ENCODE peak calls at places on chromosomes 1 and 21, in six cellular contexts. One of them, this sample, is unnamed.

GRCh38 chr1:7609311-7609994 is 161.6 kb upstream of the VAMP3 start:
- DNase-seq in A549: no peak
- DNase-seq in neural progenitor cell: no peak
- DNase-seq in uterus: no peak
- DNase-seq in adrenal gland: no peak
- DNase-seq in heart right ventricle: no peak
- DNase-seq in this sample: no peak

GRCh38 chr1:27144920-27145661 is 9.8 kb downstream of the SLC9A1 start:
- DNase-seq in A549: no peak
- DNase-seq in neural progenitor cell: no peak
- DNase-seq in heart right ventricle: no peak
- DNase-seq in adrenal gland: no peak
- DNase-seq in uterus: no peak
- DNase-seq in this sample: no peak

GRCh38 chr1:65141394-65141793 is 6.6 kb upstream of the AK4 start:
- DNase-seq in A549: no peak
- DNase-seq in uterus: no peak
- DNase-seq in heart right ventricle: no peak
- DNase-seq in neural progenitor cell: no peak
- DNase-seq in adrenal gland: no peak
- DNase-seq in this sample: peak

GRCh38 chr21:30981403-30981802 is 56.9 kb downstream of the KRTAP19-8 start:
- DNase-seq in neural progenitor cell: no peak
- DNase-seq in uterus: no peak
- DNase-seq in adrenal gland: no peak
- DNase-seq in A549: no peak
- DNase-seq in heart right ventricle: no peak
- DNase-seq in this sample: no peak

GRCh38 chr1:115670476-115671175 is 28.9 kb downstream of the VANGL1 start:
- DNase-seq in A549: no peak
- DNase-seq in neural progenitor cell: no peak
- DNase-seq in heart right ventricle: no peak
- DNase-seq in adrenal gland: no peak
- DNase-seq in uterus: no peak
- DNase-seq in this sample: no peak

GRCh38 chr1:184143449-184143848 is 91.9 kb downstream of the TSEN15 start:
- DNase-seq in neural progenitor cell: no peak
- DNase-seq in adrenal gland: no peak
- DNase-seq in uterus: no peak
- DNase-seq in A549: no peak
- DNase-seq in heart right ventricle: no peak
- DNase-seq in this sample: no peak

GRCh38 chr21:32021319-32022027 is 148.7 kb downstream of the HUNK start:
- DNase-seq in heart right ventricle: peak
- DNase-seq in A549: no peak
- DNase-seq in adrenal gland: no peak
- DNase-seq in neural progenitor cell: no peak
- DNase-seq in uterus: peak
- DNase-seq in this sample: no peak

GRCh38 chr1:1899266-1899966 is 8.5 kb upstream of the GNB1 start:
- DNase-seq in adrenal gland: no peak
- DNase-seq in heart right ventricle: no peak
- DNase-seq in uterus: no peak
- DNase-seq in neural progenitor cell: peak
- DNase-seq in A549: no peak
- DNase-seq in this sample: no peak

DNA sequence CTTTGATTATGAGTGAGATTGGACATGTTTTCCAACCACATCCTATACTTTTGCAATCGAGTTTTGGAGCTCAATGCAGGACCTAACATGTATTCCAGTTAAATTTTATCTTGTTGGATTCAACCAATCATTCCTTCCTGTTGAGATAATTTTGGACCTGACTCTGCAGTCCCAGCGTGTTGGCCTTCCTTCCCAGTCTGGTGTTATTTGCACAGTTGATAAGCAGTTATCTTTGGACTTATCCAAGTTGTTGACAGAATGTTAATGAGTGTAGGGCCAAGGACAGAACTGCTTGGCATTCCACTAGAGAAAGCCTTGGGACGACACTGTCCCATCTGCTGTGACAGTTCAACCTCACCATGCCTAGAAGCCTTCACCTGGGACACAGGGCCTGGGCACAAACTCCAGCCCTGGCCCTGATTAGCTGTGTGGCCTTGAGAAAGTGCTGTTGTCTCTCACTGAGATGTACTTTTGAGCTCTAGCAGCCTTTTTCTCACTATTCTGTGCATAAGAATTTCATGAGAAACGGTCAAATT is 104.1 kb upstream of the SLC25A33 start:
- DNase-seq in heart right ventricle: no peak
- DNase-seq in neural progenitor cell: no peak
- DNase-seq in adrenal gland: peak
- DNase-seq in uterus: no peak
- DNase-seq in A549: no peak
- DNase-seq in this sample: no peak
- H3K27ac ChIP-seq in heart right ventricle: peak
- H3K27ac ChIP-seq in neural progenitor cell: no peak
- H3K27ac ChIP-seq in adrenal gland: peak
- H3K27ac ChIP-seq in uterus: peak
- H3K27ac ChIP-seq in A549: peak
- H3K27ac ChIP-seq in this sample: no peak

DNA sequence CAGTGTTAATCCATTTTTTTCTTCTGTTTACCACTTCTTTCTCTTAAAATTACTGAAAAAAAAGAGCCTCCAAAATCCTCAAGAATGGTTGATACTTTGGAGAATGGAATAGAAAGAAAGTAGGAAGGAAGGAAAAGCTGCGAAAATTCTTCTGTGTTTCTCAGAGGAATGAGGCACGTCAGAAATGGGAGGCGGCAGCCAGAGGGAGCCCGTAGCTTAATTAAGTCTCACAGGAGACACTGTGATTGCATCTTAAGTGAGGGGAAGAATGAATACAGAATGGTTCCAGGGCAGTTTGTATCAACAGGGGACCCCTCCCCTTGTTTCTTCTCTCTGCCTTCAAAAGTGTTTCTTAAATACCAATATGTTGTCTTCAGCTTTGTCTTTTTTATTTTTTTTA is 1099.5 kb downstream of the PLA2G4A start:
- DNase-seq in heart right ventricle: no peak
- DNase-seq in uterus: no peak
- DNase-seq in adrenal gland: peak
- DNase-seq in neural progenitor cell: peak
- DNase-seq in A549: no peak
- DNase-seq in this sample: peak
- TF ChIP-seq CTCF in heart right ventricle: peak
- TF ChIP-seq CTCF in uterus: no peak
- TF ChIP-seq CTCF in adrenal gland: peak
- TF ChIP-seq CTCF in neural progenitor cell: peak
- TF ChIP-seq CTCF in A549: peak
- TF ChIP-seq CTCF in this sample: peak

GRCh38 chr1:156740307-156740678 is 595 bp downstream of the MRPL24 start:
- DNase-seq in adrenal gland: no peak
- DNase-seq in A549: no peak
- DNase-seq in heart right ventricle: no peak
- DNase-seq in uterus: no peak
- DNase-seq in neural progenitor cell: no peak
- DNase-seq in this sample: no peak
- H3K27ac ChIP-seq in adrenal gland: no peak
- H3K27ac ChIP-seq in A549: peak
- H3K27ac ChIP-seq in heart right ventricle: peak
- H3K27ac ChIP-seq in uterus: peak
- H3K27ac ChIP-seq in neural progenitor cell: no peak
- H3K27ac ChIP-seq in this sample: peak

GRCh38 chr1:24910751-24911650 is 19.1 kb downstream of the RUNX3 start:
- DNase-seq in A549: peak
- DNase-seq in heart right ventricle: no peak
- DNase-seq in uterus: no peak
- DNase-seq in adrenal gland: no peak
- DNase-seq in neural progenitor cell: no peak
- DNase-seq in this sample: no peak
- TF ChIP-seq CTCF in A549: no peak
- TF ChIP-seq CTCF in heart right ventricle: no peak
- TF ChIP-seq CTCF in uterus: no peak
- TF ChIP-seq CTCF in adrenal gland: no peak
- TF ChIP-seq CTCF in neural progenitor cell: no peak
- TF ChIP-seq CTCF in this sample: no peak

GRCh38 chr21:42533963-42534355 is 20.3 kb downstream of the SLC37A1 start:
- DNase-seq in adrenal gland: no peak
- DNase-seq in A549: no peak
- DNase-seq in neural progenitor cell: no peak
- DNase-seq in heart right ventricle: no peak
- DNase-seq in uterus: no peak
- DNase-seq in this sample: no peak

GRCh38 chr21:42534361-42534900 is 20.8 kb downstream of the SLC37A1 start:
- DNase-seq in neural progenitor cell: no peak
- DNase-seq in heart right ventricle: no peak
- DNase-seq in uterus: no peak
- DNase-seq in adrenal gland: peak
- DNase-seq in A549: no peak
- DNase-seq in this sample: no peak

GRCh38 chr21:42533306-42533962 is 19.8 kb downstream of the SLC37A1 start:
- DNase-seq in A549: no peak
- DNase-seq in heart right ventricle: no peak
- DNase-seq in uterus: no peak
- DNase-seq in adrenal gland: no peak
- DNase-seq in neural progenitor cell: no peak
- DNase-seq in this sample: no peak

GRCh38 chr21:42535602-42536171 is 22.0 kb downstream of the SLC37A1 start:
- DNase-seq in neural progenitor cell: no peak
- DNase-seq in uterus: no peak
- DNase-seq in adrenal gland: peak
- DNase-seq in A549: no peak
- DNase-seq in heart right ventricle: no peak
- DNase-seq in this sample: no peak

DNA sequence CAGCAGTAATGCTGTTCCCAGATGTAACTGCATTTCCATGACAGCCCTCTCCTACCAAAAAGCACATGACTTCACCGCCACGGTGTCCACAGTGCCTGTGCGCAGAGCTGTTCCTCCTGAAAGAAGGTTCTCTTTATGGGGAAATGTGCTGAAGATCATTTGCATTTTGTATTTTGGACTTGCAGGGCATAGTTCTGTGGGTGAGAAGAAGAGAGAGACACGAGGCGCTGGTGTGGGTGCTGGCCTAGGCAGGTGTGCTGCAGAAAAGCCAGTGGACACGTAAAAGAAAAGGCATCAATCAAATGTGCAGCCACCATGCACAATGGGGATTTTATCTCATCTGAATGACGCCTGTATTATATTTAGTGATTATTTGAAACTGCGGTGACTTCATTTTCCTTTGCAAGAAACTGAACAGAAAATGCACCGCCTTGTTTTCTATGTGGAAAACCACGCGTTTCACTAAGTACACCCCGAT is 21.3 kb downstream of the SLC37A1 start:
- DNase-seq in adrenal gland: no peak
- DNase-seq in uterus: no peak
- DNase-seq in A549: no peak
- DNase-seq in neural progenitor cell: no peak
- DNase-seq in heart right ventricle: no peak
- DNase-seq in this sample: no peak
- H3K27ac ChIP-seq in adrenal gland: peak
- H3K27ac ChIP-seq in uterus: no peak
- H3K27ac ChIP-seq in A549: no peak
- H3K27ac ChIP-seq in neural progenitor cell: no peak
- H3K27ac ChIP-seq in heart right ventricle: no peak
- H3K27ac ChIP-seq in this sample: no peak

GRCh38 chr21:36170823-36171222 is 14.2 kb downstream of the DOP1B start:
- DNase-seq in heart right ventricle: no peak
- DNase-seq in uterus: no peak
- DNase-seq in adrenal gland: no peak
- DNase-seq in neural progenitor cell: no peak
- DNase-seq in A549: no peak
- DNase-seq in this sample: no peak

GRCh38 chr21:36166705-36167104 is 10.1 kb downstream of the DOP1B start:
- DNase-seq in uterus: no peak
- DNase-seq in heart right ventricle: no peak
- DNase-seq in A549: no peak
- DNase-seq in adrenal gland: no peak
- DNase-seq in neural progenitor cell: no peak
- DNase-seq in this sample: no peak

GRCh38 chr21:36171327-36171726 is 14.7 kb downstream of the DOP1B start:
- DNase-seq in adrenal gland: no peak
- DNase-seq in uterus: no peak
- DNase-seq in neural progenitor cell: no peak
- DNase-seq in A549: no peak
- DNase-seq in heart right ventricle: no peak
- DNase-seq in this sample: no peak

GRCh38 chr21:36171741-36172331 is 15.2 kb downstream of the DOP1B start:
- DNase-seq in uterus: no peak
- DNase-seq in heart right ventricle: peak
- DNase-seq in neural progenitor cell: no peak
- DNase-seq in adrenal gland: no peak
- DNase-seq in A549: no peak
- DNase-seq in this sample: no peak

GRCh38 chr21:36169465-36170128 is 13.0 kb downstream of the DOP1B start:
- DNase-seq in uterus: no peak
- DNase-seq in neural progenitor cell: no peak
- DNase-seq in A549: no peak
- DNase-seq in heart right ventricle: no peak
- DNase-seq in adrenal gland: no peak
- DNase-seq in this sample: no peak
- TF ChIP-seq CTCF in uterus: no peak
- TF ChIP-seq CTCF in neural progenitor cell: no peak
- TF ChIP-seq CTCF in A549: no peak
- TF ChIP-seq CTCF in heart right ventricle: no peak
- TF ChIP-seq CTCF in adrenal gland: no peak
- TF ChIP-seq CTCF in this sample: no peak

GRCh38 chr1:109579044-109579443 is 30.6 kb downstream of the GNAI3 start:
- DNase-seq in heart right ventricle: no peak
- DNase-seq in adrenal gland: no peak
- DNase-seq in A549: no peak
- DNase-seq in neural progenitor cell: no peak
- DNase-seq in uterus: no peak
- DNase-seq in this sample: no peak
- H3K27ac ChIP-seq in heart right ventricle: no peak
- H3K27ac ChIP-seq in adrenal gland: no peak
- H3K27ac ChIP-seq in A549: no peak
- H3K27ac ChIP-seq in neural progenitor cell: no peak
- H3K27ac ChIP-seq in uterus: peak
- H3K27ac ChIP-seq in this sample: no peak

GRCh38 chr1:80656011-80656627 is 1144.6 kb upstream of the ADGRL2 start:
- DNase-seq in neural progenitor cell: peak
- DNase-seq in A549: peak
- DNase-seq in uterus: no peak
- DNase-seq in heart right ventricle: no peak
- DNase-seq in adrenal gland: no peak
- DNase-seq in this sample: peak
- TF ChIP-seq CTCF in neural progenitor cell: peak
- TF ChIP-seq CTCF in A549: peak
- TF ChIP-seq CTCF in uterus: no peak
- TF ChIP-seq CTCF in heart right ventricle: no peak
- TF ChIP-seq CTCF in adrenal gland: peak
- TF ChIP-seq CTCF in this sample: peak

This sample was measured in RWPE1.